ENCODE peak calls at places on chromosomes 5 and 9, in four cellular contexts. H, D, L and U are unnamed samples.

GRCh38 chr5:39542511-39542910 is 117.7 kb upstream of the DAB2 start:
- DNase-seq in L (no peak), H (no peak), D (no peak), U (no peak)

GRCh38 chr9:91905958-91906585 is 44.0 kb downstream of the ROR2 start:
- DNase-seq in H (no peak), D (peak), L (peak), U (no peak)

GRCh38 chr9:130662099-130662926 is 2.1 kb upstream of the PRDM12 start:
- DNase-seq in D (no peak), H (no peak), L (no peak), U (no peak)

GRCh38 chr9:16022228-16022627 is 469.4 kb downstream of the CCDC171 start:
- DNase-seq in L (no peak), H (no peak), D (no peak), U (no peak)

GRCh38 chr5:172425402-172425801 is 28.9 kb downstream of the SH3PXD2B start:
- DNase-seq in H (no peak), L (no peak), D (no peak), U (no peak)

GRCh38 chr5:118956727-118957126 is 31.6 kb downstream of the DTWD2 start:
- DNase-seq in H (no peak), D (no peak), L (peak), U (peak)

GRCh38 chr5:79888643-79889042 is 102.4 kb downstream of the MTX3 start:
- DNase-seq in L (no peak), H (no peak), D (no peak), U (no peak)

GRCh38 chr9:110871736-110872135 is 166.5 kb downstream of the LPAR1 start:
- DNase-seq in D (no peak), H (no peak), L (no peak), U (no peak)

GRCh38 chr5:172102913-172103629 is 85.0 kb downstream of the STK10 start:
- DNase-seq in H (peak), L (peak), D (no peak), U (no peak)

GRCh38 chr9:14768561-14769234 is 46.2 kb upstream of the CER1 start:
- DNase-seq in L (peak), H (no peak), D (no peak), U (peak)

GRCh38 chr9:4837768-4838546 is 45.2 kb downstream of the RCL1 start:
- DNase-seq in H (no peak), D (no peak), L (peak), U (no peak)

GRCh38 chr5:168598639-168599038 is 19.5 kb upstream of the PANK3 start:
- DNase-seq in H (no peak), D (no peak), L (no peak), U (no peak)

GRCh38 chr5:90193185-90193822 is 216.3 kb downstream of the CETN3 start:
- DNase-seq in H (no peak), L (no peak), D (no peak), U (no peak)

GRCh38 chr9:127505396-127506116 is 54.2 kb downstream of the LRSAM1 start:
- DNase-seq in L (no peak), H (no peak), D (no peak), U (peak)

GRCh38 chr9:108039491-108039890 is 549.9 kb upstream of the KLF4 start:
- DNase-seq in L (no peak), H (no peak), D (no peak), U (no peak)

GRCh38 chr9:35096035-35096849 is at the start of gene PIGO:
- DNase-seq in D (peak), L (peak), H (peak), U (peak)

GRCh38 chr9:130982636-130983282 is 26.2 kb upstream of the LAMC3 start:
- DNase-seq in H (no peak), L (no peak), D (no peak), U (peak)

GRCh38 chr9:128818839-128819715 is 777 bp downstream of the ENDOG start:
- DNase-seq in L (no peak), D (no peak), H (peak), U (peak)

GRCh38 chr5:151799407-151799806 is 27.7 kb downstream of the G3BP1 start:
- DNase-seq in D (no peak), L (peak), H (no peak), U (no peak)

GRCh38 chr9:131049829-131050715 is 41.1 kb downstream of the LAMC3 start:
- DNase-seq in H (no peak), L (no peak), D (no peak), U (no peak)

GRCh38 chr5:1312993-1313833 is 18.3 kb upstream of the TERT start:
- DNase-seq in D (no peak), L (peak), H (no peak), U (no peak)

GRCh38 chr5:9148242-9148641 is 397.6 kb downstream of the SEMA5A start:
- DNase-seq in L (no peak), D (no peak), H (no peak), U (no peak)

GRCh38 chr5:155049569-155050383 is 36.2 kb downstream of the KIF4B start:
- DNase-seq in L (no peak), H (no peak), D (no peak), U (peak)

GRCh38 chr5:36111238-36111637 is 40.4 kb downstream of the LMBRD2 start:
- DNase-seq in H (no peak), D (no peak), L (no peak), U (no peak)

GRCh38 chr9:121529237-121529987 is 29.8 kb upstream of the GGTA1 start:
- DNase-seq in L (peak), D (no peak), H (peak), U (no peak)

GRCh38 chr5:148796931-148797330 is 29.5 kb upstream of the ADRB2 start:
- DNase-seq in L (peak), D (no peak), H (no peak), U (no peak)

GRCh38 chr9:109498195-109499060 is at the start of gene PTPN3:
- DNase-seq in H (no peak), L (no peak), D (no peak), U (peak)

GRCh38 chr9:137409515-137409914 is 13.4 kb downstream of the EXD3 start:
- DNase-seq in L (no peak), H (no peak), D (no peak), U (no peak)

GRCh38 chr9:91037511-91038482 is 236.2 kb downstream of the SYK start:
- DNase-seq in H (no peak), D (no peak), L (peak), U (no peak)

GRCh38 chr5:123754903-123755302 is 242.9 kb downstream of the CSNK1G3 start:
- DNase-seq in H (no peak), D (no peak), L (no peak), U (no peak)

GRCh38 chr5:176846335-176847140 is 36.2 kb downstream of the UNC5A start:
- DNase-seq in L (no peak), D (no peak), H (no peak), U (peak)

GRCh38 chr9:84937086-84937670 is 267.6 kb downstream of the NTRK2 start:
- DNase-seq in H (no peak), L (no peak), D (no peak), U (no peak)

GRCh38 chr5:131272365-131273123 is 8.7 kb downstream of the CDC42SE2 start:
- DNase-seq in D (no peak), L (no peak), H (no peak), U (no peak)

GRCh38 chr9:117081641-117082317 is 333.1 kb downstream of the ASTN2 start:
- DNase-seq in H (no peak), D (no peak), L (no peak), U (peak)

GRCh38 chr5:55320571-55320970 is 12.8 kb downstream of the MTREX start:
- DNase-seq in D (no peak), L (no peak), H (no peak), U (no peak)

GRCh38 chr9:125893277-125893676 is 146.1 kb downstream of the PBX3 start:
- DNase-seq in H (no peak), L (no peak), D (no peak), U (no peak)